ENCODE peak calls at places on chromosomes 13 and 19, in seven cellular contexts. L, A, R, O, Y, F and E are unnamed samples.
A peak's percentile ranks its signal among the peaks of the same experiment; 100 is the strongest.

GRCh38 chr13:32737111-32737571 is 150.9 kb downstream of the PDS5B start:
- DNase-seq in F (no peak), O (peak; percentile 48), A (no peak), L (no peak), R (no peak), Y (no peak), E (no peak)

GRCh38 chr19:40646564-40647254 is 43.7 kb downstream of the NUMBL start:
- DNase-seq in L (peak; percentile 42), O (peak; percentile 57), A (no peak), R (no peak), Y (no peak), F (no peak), E (no peak)

GRCh38 chr13:20415694-20416107 is 110.0 kb downstream of the CRYL1 start:
- DNase-seq in F (peak; percentile 100), Y (no peak), L (no peak), R (no peak), O (no peak), A (no peak), E (no peak)

GRCh38 chr19:9857076-9857721 is 22.1 kb downstream of the PIN1 start:
- DNase-seq in F (no peak), A (no peak), L (no peak), Y (no peak), R (no peak), O (no peak), E (no peak)

GRCh38 chr19:37817180-37817911 is 38.0 kb upstream of the ZNF573 start:
- DNase-seq in A (peak; percentile 91), Y (peak; percentile 80), R (peak; percentile 10), L (peak; percentile 3), O (no peak), F (peak; percentile 28), E (peak; percentile 63)

GRCh38 chr13:24693862-24694471 is 13.8 kb downstream of the ATP12A start:
- DNase-seq in R (no peak), L (peak; percentile 55), A (peak; percentile 82), O (peak; percentile 62), F (peak; percentile 60), Y (peak; percentile 93), E (peak; percentile 57)

GRCh38 chr13:90362718-90363117 is 984.8 kb upstream of the MIR17HG start:
- DNase-seq in A (no peak), L (peak; percentile 0), Y (no peak), R (no peak), F (no peak), O (peak; percentile 4), E (no peak)

GRCh38 chr13:95356916-95357315 is 55.7 kb upstream of the ABCC4 start:
- DNase-seq in Y (no peak), L (no peak), O (no peak), A (no peak), R (no peak), F (no peak), E (no peak)

GRCh38 chr19:52638601-52639000 is 446 bp upstream of the ZNF83 start:
- DNase-seq in L (peak; percentile 69), R (no peak), O (no peak), A (no peak), F (peak; percentile 54), Y (peak; percentile 63), E (no peak)

GRCh38 chr13:43023244-43023931 is at the start of gene DNAJC15:
- DNase-seq in L (peak; percentile 83), A (peak; percentile 59), O (no peak), R (peak; percentile 56), F (peak; percentile 92), Y (peak; percentile 84), E (peak; percentile 33)

GRCh38 chr13:46314587-46314986 is 72.5 kb downstream of the RUBCNL start:
- DNase-seq in F (no peak), O (no peak), L (no peak), Y (no peak), R (no peak), A (no peak), E (no peak)

GRCh38 chr19:16829822-16830289 is 658 bp downstream of the SIN3B start:
- DNase-seq in Y (no peak), R (no peak), F (no peak), O (no peak), A (no peak), L (no peak), E (no peak)

GRCh38 chr19:30029721-30030510 is 87.9 kb downstream of the URI1 start:
- DNase-seq in O (no peak), R (no peak), Y (no peak), F (peak; percentile 86), L (peak; percentile 56), A (no peak), E (no peak)

GRCh38 chr19:17790059-17790780 is 4.7 kb upstream of the B3GNT3 start:
- DNase-seq in L (no peak), A (no peak), Y (no peak), R (no peak), F (no peak), O (no peak), E (no peak)

GRCh38 chr19:7515471-7516226 is at the start of gene ZNF358:
- DNase-seq in O (peak; percentile 68), R (no peak), A (peak; percentile 84), Y (peak; percentile 86), F (peak; percentile 30), L (peak; percentile 46), E (peak; percentile 76)

GRCh38 chr19:3643592-3644313 is 17.2 kb upstream of the CACTIN start:
- DNase-seq in Y (peak; percentile 33), F (peak; percentile 67), L (no peak), A (no peak), O (no peak), R (no peak), E (no peak)

GRCh38 chr19:3639479-3639878 is 12.9 kb upstream of the CACTIN start:
- DNase-seq in Y (no peak), F (no peak), R (no peak), A (no peak), O (no peak), L (no peak), E (no peak)

GRCh38 chr19:3642987-3643386 is 16.4 kb upstream of the CACTIN start:
- DNase-seq in O (peak; percentile 14), A (peak; percentile 73), L (no peak), R (no peak), F (no peak), Y (peak; percentile 17), E (no peak)

GRCh38 chr19:3642296-3642695 is 15.7 kb upstream of the CACTIN start:
- DNase-seq in O (no peak), Y (no peak), R (no peak), A (no peak), F (no peak), L (no peak), E (no peak)

DNA sequence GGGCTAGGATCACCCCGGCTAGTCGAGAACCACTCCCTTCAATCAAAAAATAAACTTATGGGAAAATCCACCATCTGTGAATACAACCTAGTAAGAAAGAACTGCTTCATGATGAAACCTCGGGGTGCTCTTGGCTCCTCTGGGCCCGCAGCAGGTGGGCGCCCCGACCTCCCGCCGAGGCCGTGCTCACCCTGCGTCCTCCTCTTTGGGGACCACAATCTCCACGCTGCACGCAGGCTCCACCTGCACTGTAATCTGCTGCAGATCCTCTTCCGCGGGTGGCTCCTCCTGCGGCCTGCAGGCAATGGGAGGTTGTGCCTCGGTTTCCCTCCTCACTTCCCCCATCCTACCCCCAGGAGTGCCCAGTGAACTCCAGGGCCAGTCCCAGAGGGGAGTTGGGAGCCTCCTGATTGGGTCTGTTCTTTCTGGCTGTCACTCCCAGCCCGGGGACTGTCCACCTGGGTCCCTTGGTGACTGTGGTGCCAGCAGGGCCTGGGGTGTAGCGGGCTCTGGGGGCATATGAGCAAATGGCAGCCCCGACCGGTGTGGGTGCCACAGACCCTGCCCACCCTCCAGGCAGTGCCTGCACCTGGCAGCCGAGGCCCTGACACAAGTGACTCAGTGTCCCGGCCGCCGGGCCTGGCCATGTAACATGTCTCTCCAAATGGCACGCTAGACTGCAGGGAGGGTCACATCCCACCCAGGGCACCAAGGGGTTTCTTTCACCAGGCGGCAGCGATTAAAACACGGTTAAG is 15.1 kb upstream of the CACTIN start:
- DNase-seq in L (no peak), F (no peak), O (no peak), Y (no peak), A (no peak), R (no peak), E (no peak)
- H3K18ac ChIP-seq in L (no peak overlapping the region), F (no peak overlapping the region), O (no peak overlapping the region), Y (no peak overlapping the region), A (no peak overlapping the region), R (no peak overlapping the region), E (no peak overlapping the region)

GRCh38 chr13:110106726-110107125 is 200.2 kb downstream of the COL4A1 start:
- DNase-seq in A (peak; percentile 18), O (no peak), L (no peak), Y (no peak), R (no peak), F (no peak), E (no peak)

GRCh38 chr13:110109140-110109783 is 197.7 kb downstream of the COL4A1 start:
- DNase-seq in F (no peak), Y (peak; percentile 58), A (no peak), R (no peak), O (no peak), L (no peak), E (no peak)

GRCh38 chr13:110107568-110108347 is 199.2 kb downstream of the COL4A1 start:
- DNase-seq in Y (peak; percentile 70), A (peak; percentile 72), O (no peak), F (no peak), R (no peak), L (no peak), E (no peak)

GRCh38 chr13:110109910-110110309 is 197.0 kb downstream of the COL4A1 start:
- DNase-seq in L (peak; percentile 95), Y (peak; percentile 65), A (peak; percentile 54), F (no peak), R (no peak), O (peak; percentile 91), E (no peak)

DNA sequence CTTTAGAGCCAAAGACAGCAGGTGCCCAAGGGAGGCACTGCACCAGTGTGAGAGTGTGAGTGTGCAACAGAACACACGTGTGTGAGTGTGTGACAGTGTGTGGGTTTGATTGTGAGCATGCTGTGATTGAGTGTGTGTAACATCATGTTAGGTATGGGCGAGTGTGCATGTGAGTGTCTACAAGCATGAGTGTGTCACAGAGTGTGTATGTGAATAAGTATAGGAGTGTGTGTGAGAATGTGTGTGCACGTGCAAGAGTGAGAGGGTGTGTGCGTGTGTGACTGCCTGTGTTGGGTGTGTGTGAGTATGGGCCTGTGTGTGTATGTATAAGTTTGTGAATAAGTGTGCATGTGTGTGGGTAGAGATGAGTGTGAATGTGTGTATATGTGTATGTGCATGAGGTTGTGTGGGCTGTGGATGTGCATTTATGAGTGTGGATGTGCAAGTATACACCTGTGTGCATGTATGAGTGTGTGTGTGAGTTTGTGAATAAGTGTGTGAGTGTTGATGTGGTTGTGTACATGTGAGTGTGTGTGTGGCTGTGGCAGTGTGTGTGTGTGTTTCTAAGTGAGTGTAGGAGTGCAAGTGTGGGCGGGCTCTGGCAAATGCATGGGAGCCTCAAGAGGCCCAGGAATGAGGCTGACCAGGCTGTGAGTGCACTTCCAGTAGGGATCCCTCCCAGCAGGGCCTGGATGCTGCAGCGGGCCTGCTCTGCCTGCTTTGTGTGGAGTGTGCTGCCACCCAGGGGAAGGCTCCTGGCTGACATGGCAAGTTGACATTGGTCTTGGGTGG is 198.4 kb downstream of the COL4A1 start:
- DNase-seq in F (peak; percentile 69), L (peak; percentile 88), R (peak; percentile 50), A (peak; percentile 83), Y (peak; percentile 91), O (peak; percentile 87), E (peak; percentile 48)
- H3K18ac ChIP-seq in F (no peak overlapping the region), L (no peak overlapping the region), R (no peak overlapping the region), A (no peak overlapping the region), Y (no peak overlapping the region), O (peak overlapping the region; percentile 43), E (peak overlapping the region; percentile 32)

GRCh38 chr19:31770220-31770619 is 421.0 kb upstream of the TSHZ3 start:
- DNase-seq in O (no peak), F (no peak), A (no peak), L (no peak), Y (no peak), R (no peak), E (no peak)
- H3K18ac ChIP-seq in O (no peak overlapping the region), F (no peak overlapping the region), A (no peak overlapping the region), L (no peak overlapping the region), Y (no peak overlapping the region), R (no peak overlapping the region), E (no peak overlapping the region)

GRCh38 chr13:39274926-39275325 is 236.7 kb downstream of the NHLRC3 start:
- DNase-seq in R (no peak), L (no peak), Y (no peak), A (no peak), F (no peak), O (no peak), E (no peak)
- H3K18ac ChIP-seq in R (no peak overlapping the region), L (no peak overlapping the region), Y (no peak overlapping the region), A (no peak overlapping the region), F (no peak overlapping the region), O (no peak overlapping the region), E (no peak overlapping the region)